ENCODE peak calls at places on chromosomes 6 and 20, in six cellular contexts. I, P, L, T, H and R are unnamed samples. For H3K36me3, the result is how much of the 10 kb centered on the place peaks cover.

GRCh38 chr20:22425344-22426295 is 158.8 kb downstream of the FOXA2 start:
- DNase-seq in I (no peak), P (no peak), T (no peak), L (no peak), H (no peak), R (no peak)

GRCh38 chr6:81075974-81076373 is 676.5 kb downstream of the TENT5A start:
- DNase-seq in I (no peak), P (peak), L (no peak), T (no peak), H (no peak), R (no peak)

GRCh38 chr6:142853244-142854180 is 91.5 kb downstream of the HIVEP2 start:
- DNase-seq in P (peak), T (no peak), I (no peak), H (no peak), L (no peak), R (no peak)

GRCh38 chr20:21640556-21640955 is 64.9 kb upstream of the PAX1 start:
- DNase-seq in T (no peak), L (no peak), I (peak), H (no peak), P (no peak), R (no peak)

GRCh38 chr6:43779864-43780260 is 9.9 kb downstream of the VEGFA start:
- DNase-seq in P (no peak), I (peak), H (no peak), L (no peak), T (peak), R (no peak)

GRCh38 chr6:137661601-137662000 is 167.4 kb upstream of the OLIG3 start:
- DNase-seq in I (no peak), L (no peak), H (no peak), T (no peak), P (peak), R (no peak)

GRCh38 chr20:50743087-50743486 is 11.7 kb downstream of the PARD6B start:
- DNase-seq in L (no peak), H (no peak), T (no peak), P (no peak), I (no peak), R (no peak)

GRCh38 chr6:25122001-25122400 is 157.2 kb upstream of the CARMIL1 start:
- DNase-seq in T (no peak), H (peak), P (peak), I (no peak), L (no peak), R (peak)

GRCh38 chr6:148760568-148761531 is 14.0 kb downstream of the UST start:
- DNase-seq in P (peak), H (peak), L (peak), I (peak), T (peak), R (peak)

GRCh38 chr6:136343275-136343674 is 53.6 kb upstream of the BCLAF1 start:
- DNase-seq in P (no peak), H (no peak), T (no peak), I (no peak), L (no peak), R (no peak)

GRCh38 chr6:22251331-22251730 is 45.5 kb downstream of the PRL start:
- DNase-seq in T (no peak), I (no peak), P (peak), H (no peak), L (no peak), R (no peak)

GRCh38 chr6:5998741-5999687 is 7.7 kb downstream of the NRN1 start:
- DNase-seq in T (no peak), L (no peak), I (no peak), H (peak), P (no peak), R (no peak)

GRCh38 chr6:154613137-154613676 is 102.7 kb upstream of the CNKSR3 start:
- DNase-seq in I (no peak), T (no peak), H (no peak), L (no peak), P (peak), R (no peak)

GRCh38 chr6:154614641-154615040 is 104.2 kb upstream of the CNKSR3 start:
- DNase-seq in I (no peak), T (no peak), H (no peak), L (no peak), P (no peak), R (no peak)

GRCh38 chr6:154617175-154617574 is 106.7 kb upstream of the CNKSR3 start:
- DNase-seq in I (no peak), H (no peak), L (no peak), P (peak), T (no peak), R (no peak)

GRCh38 chr6:154614101-154614500 is 103.6 kb upstream of the CNKSR3 start:
- DNase-seq in I (no peak), L (no peak), H (no peak), T (no peak), P (peak), R (no peak)

DNA sequence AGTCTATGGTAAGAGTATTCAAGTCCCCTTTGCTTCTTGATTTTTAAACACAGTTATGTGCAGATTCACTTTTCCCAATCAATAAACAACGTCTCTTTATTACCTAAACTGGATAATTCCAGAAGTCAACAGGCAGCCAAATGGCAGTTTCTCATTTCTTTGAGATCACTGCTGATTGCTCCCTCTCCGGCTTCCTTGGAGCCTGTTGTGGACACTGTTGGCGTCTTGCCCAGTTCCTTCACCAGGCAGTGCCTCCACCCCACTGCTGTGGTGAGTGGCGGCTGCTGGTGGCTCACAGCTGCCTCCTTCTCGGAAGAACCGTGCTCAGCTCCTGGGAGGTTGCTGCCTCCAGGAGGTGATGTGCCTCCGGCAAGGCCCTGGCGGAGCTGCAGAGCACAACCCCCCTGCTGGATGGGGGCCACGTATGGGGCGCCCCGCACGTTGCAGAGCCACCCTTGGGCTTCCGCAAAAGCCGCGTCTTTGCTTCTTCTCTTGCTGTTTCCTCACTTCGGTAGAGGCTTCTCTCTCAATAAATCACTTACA is 105.1 kb upstream of the CNKSR3 start:
- DNase-seq in I (peak), L (no peak), T (peak), P (peak), H (peak), R (peak)
- TF ChIP-seq CTCF in I (no peak), L (no peak), T (no peak), P (no peak), H (peak), R (no peak)

DNA sequence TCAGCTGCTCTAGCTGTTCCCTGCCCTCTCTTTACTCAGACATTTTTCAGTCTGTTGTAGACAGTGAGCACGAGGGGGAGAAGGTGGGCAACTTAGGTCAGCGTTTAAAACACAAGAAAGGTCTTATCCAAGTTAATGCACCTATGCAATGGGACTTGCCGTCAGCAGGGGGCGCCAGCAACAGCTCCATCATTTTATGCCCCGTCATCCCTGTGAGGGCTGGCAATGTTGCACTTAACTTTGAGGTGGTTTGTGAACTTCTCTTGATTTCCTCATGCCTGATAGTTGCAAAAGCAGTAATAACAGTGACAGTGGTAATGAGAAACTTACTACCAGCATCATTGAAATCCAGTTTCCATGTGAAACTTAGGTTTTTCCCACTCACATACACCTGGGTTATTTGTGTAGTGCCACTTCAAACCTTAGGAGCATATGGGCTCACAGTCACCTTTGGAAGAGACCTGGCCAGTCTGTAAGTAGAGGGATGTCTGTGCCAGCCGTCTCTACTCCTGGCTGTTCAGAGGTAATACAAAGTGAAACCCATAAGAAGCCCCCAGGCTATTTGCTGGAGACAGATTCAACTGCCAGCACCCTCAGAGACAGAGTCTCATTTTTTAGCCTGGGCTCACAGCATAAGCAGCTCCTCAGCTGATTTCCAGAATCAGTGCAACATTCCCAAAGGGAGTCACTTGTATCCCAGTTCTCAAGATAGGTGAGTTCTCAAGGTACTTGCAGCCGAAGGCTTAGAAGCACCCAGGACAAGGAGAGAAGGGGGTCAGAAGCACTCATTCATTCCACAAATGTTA is 44.8 kb upstream of the ID1 start:
- DNase-seq in I (peak), L (no peak), H (peak), T (peak), P (peak), R (peak)
- H3K27ac ChIP-seq in I (peak), L (peak), H (no peak), T (peak), P (peak), R (peak)

DNA sequence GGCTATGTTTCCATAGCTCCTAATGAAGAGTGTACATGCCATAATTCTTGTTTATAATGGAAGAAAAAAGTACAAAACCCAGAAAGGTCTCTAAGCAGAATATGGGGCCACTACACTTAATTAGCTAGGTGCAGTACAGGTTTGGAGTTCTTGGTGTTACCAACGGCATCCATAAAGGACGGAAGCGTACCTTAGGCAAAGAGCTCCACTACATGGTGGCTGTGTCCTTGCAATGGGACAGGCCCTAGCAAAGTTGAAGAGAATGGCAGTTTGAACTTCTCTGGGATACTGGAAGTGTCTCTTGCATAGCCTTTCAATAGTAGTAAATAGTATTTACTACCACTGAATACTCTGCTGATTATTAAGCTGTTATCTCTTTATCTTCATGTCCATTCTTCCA is 371.7 kb upstream of the MMS22L start:
- DNase-seq in L (no peak), H (no peak), P (no peak), I (no peak), T (no peak), R (no peak)
- H3K36me3 ChIP-seq in L (under half), H (under half), P (under half), I (under half), T (under half), R (under half)

DNA sequence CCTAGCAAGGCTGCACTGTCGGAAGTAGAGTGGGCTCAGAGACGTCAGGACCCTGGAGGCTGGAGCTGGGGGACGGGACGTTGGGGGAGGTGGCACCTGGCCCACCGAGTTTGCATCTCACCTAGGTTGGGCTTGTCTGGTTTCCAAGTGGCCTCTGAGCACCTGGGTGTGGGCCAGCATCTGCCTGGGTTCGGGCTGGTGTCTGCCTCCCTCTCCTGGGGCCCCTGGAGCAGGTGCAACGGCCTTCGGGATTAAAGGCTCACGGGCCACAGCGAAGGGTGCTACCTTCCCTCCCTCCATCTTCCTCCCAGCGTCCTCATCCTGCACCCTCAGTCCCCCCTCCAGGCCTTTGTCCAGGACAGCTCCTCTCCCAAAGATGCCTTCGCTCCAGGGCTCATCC is 6.0 kb downstream of the HRH3 start:
- DNase-seq in L (no peak), P (no peak), H (no peak), I (no peak), T (no peak), R (no peak)
- TF ChIP-seq CTCF in L (no peak), P (no peak), H (no peak), I (no peak), T (no peak), R (no peak)

DNA sequence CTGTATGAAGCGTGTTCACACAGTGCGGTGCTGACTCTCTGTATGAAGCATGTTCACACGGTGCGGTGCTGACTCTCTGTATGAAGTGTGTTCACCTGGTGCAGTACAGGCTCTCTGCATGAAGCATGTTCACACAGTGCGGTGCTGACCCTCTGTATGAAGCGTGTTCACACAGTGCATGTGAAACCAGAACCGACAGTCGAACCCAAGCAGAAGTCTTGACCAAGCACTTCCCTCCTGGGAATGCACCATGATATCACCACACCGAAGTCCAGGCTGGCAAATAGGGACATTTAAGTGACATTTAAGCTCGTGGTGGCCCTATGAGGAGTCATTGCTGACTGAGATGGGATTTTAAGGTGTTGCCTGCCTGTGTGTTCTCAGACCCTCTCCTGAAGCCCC is 11.3 kb upstream of the SERPINB1 start:
- DNase-seq in T (no peak), L (no peak), P (no peak), H (no peak), I (no peak), R (no peak)
- H3K27ac ChIP-seq in T (no peak), L (no peak), P (peak), H (no peak), I (no peak), R (no peak)

GRCh38 chr20:63280929-63281545 is 8.4 kb downstream of the ARFGAP1 start:
- DNase-seq in T (no peak), L (no peak), H (no peak), I (no peak), P (no peak), R (peak)

GRCh38 chr20:63281741-63282665 is 9.4 kb downstream of the ARFGAP1 start:
- DNase-seq in T (no peak), P (no peak), L (no peak), I (no peak), H (no peak), R (no peak)

GRCh38 chr20:63279931-63280330 is 7.3 kb downstream of the ARFGAP1 start:
- DNase-seq in H (no peak), P (no peak), T (no peak), I (no peak), L (no peak), R (peak)

GRCh38 chr20:63278661-63279060 is 6.0 kb downstream of the ARFGAP1 start:
- DNase-seq in P (no peak), H (no peak), I (no peak), L (no peak), T (no peak), R (no peak)

GRCh38 chr20:63280371-63280770 is 7.8 kb downstream of the ARFGAP1 start:
- DNase-seq in T (no peak), H (no peak), L (no peak), P (no peak), I (no peak), R (no peak)
- H3K36me3 ChIP-seq in T (half or more), H (half or more), L (half or more), P (half or more), I (under half), R (under half)

DNA sequence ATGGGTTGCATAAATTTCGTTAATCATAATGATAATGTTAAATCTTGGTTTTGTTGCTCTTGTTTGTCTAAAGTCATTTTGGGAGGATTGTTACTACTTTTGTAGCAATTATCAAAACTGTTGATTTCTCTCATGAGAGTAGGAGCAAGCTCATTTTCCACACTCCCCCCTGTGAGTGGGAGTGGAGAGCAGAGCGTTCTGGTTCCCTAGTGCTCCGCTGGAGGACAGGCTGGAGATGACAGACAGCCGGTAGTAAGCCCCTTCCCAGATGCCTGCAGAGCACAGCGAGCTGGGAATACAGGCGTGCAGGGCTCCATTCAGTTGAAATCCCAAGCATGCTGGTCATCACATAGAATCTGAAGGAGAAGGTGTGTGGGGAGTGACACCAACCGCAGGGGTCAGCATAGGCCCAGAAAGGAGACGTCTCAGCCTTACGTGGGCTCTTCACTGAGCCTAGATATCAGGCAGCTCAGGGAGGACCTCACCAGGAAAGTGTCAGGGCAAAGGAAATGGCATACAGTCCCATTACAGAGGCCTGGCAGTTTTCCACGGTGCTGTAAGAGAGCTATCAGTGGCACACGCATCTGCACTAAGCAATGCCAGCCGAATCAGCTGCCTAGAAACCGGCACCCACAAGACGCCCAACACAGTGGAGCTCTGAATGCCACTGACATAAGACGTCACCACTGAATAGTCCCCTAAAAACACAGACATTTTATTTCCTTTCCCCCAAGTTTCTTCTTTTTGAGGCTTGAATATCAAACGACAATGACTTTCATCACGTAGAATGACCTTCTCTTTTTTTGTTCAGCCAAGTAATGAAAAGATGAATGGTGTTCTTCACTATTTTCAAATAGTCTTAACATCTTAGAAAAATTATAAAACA is 89.2 kb upstream of the FOXQ1 start:
- DNase-seq in I (no peak), L (peak), P (no peak), T (no peak), H (peak), R (no peak)
- TF ChIP-seq CTCF in I (no peak), L (no peak), P (no peak), T (no peak), H (no peak), R (no peak)

GRCh38 chr6:41759905-41760579 is 12.8 kb upstream of the PGC start:
- DNase-seq in L (no peak), T (no peak), H (no peak), P (no peak), I (no peak), R (no peak)

GRCh38 chr6:41757931-41758640 is 10.9 kb upstream of the PGC start:
- DNase-seq in L (no peak), T (no peak), I (no peak), P (peak), H (no peak), R (no peak)

GRCh38 chr6:41757268-41757667 is 10.1 kb upstream of the PGC start:
- DNase-seq in T (no peak), L (no peak), P (no peak), I (no peak), H (no peak), R (no peak)

GRCh38 chr6:41759106-41759904 is 12.1 kb upstream of the PGC start:
- DNase-seq in L (no peak), T (peak), H (no peak), I (no peak), P (no peak), R (no peak)

GRCh38 chr6:41758641-41759035 is 11.4 kb upstream of the PGC start:
- DNase-seq in P (no peak), T (no peak), L (no peak), H (no peak), I (no peak), R (no peak)
- H3K27ac ChIP-seq in P (no peak), T (peak), L (no peak), H (no peak), I (no peak), R (no peak)

GRCh38 chr6:37474316-37474715 is 25.4 kb downstream of the CCDC167 start:
- DNase-seq in T (no peak), L (no peak), P (no peak), H (no peak), I (no peak), R (no peak)
- H3K36me3 ChIP-seq in T (half or more), L (half or more), P (half or more), H (half or more), I (under half), R (under half)